ENCODE peak calls at places on chromosome 22, in six cellular contexts. One of them, this sample, is unnamed.

GRCh38 chr22:48488611-48489456 is 1338.8 kb downstream of the BRD1 start:
- DNase-seq in GM12864: no peak
- DNase-seq in activated CD4-positive, alpha-beta T cell treated with anti-CD3 and anti-CD28 coated beads, Interleukin-2, amount 50 U/mL, for 24 hours: no peak
- DNase-seq in activated naive CD8-positive, alpha-beta T cell treated with anti-CD3 and anti-CD28 coated beads for 36 hours: no peak
- DNase-seq in EH: no peak
- DNase-seq in stromal cell of bone marrow: no peak
- DNase-seq in this sample: no peak

GRCh38 chr22:44567846-44568493 is 69.9 kb upstream of the RTL6 start:
- DNase-seq in GM12864: no peak
- DNase-seq in activated CD4-positive, alpha-beta T cell treated with anti-CD3 and anti-CD28 coated beads, Interleukin-2, amount 50 U/mL, for 24 hours: peak; percentile 9
- DNase-seq in activated naive CD8-positive, alpha-beta T cell treated with anti-CD3 and anti-CD28 coated beads for 36 hours: peak; percentile 33
- DNase-seq in EH: peak; percentile 65
- DNase-seq in stromal cell of bone marrow: no peak
- DNase-seq in this sample: no peak

GRCh38 chr22:49885881-49886280 is 32.2 kb downstream of the ZBED4 start:
- DNase-seq in GM12864: no peak
- DNase-seq in activated CD4-positive, alpha-beta T cell treated with anti-CD3 and anti-CD28 coated beads, Interleukin-2, amount 50 U/mL, for 24 hours: no peak
- DNase-seq in activated naive CD8-positive, alpha-beta T cell treated with anti-CD3 and anti-CD28 coated beads for 36 hours: no peak
- DNase-seq in EH: no peak
- DNase-seq in stromal cell of bone marrow: no peak
- DNase-seq in this sample: no peak

GRCh38 chr22:50325444-50326224 is 1.2 kb downstream of the DENND6B start:
- DNase-seq in GM12864: no peak
- DNase-seq in activated CD4-positive, alpha-beta T cell treated with anti-CD3 and anti-CD28 coated beads, Interleukin-2, amount 50 U/mL, for 24 hours: no peak
- DNase-seq in activated naive CD8-positive, alpha-beta T cell treated with anti-CD3 and anti-CD28 coated beads for 36 hours: no peak
- DNase-seq in EH: no peak
- DNase-seq in stromal cell of bone marrow: no peak
- DNase-seq in this sample: no peak

GRCh38 chr22:22720201-22720723 is 75.8 kb downstream of the GGTLC2 start:
- DNase-seq in GM12864: peak; percentile 78
- DNase-seq in activated CD4-positive, alpha-beta T cell treated with anti-CD3 and anti-CD28 coated beads, Interleukin-2, amount 50 U/mL, for 24 hours: no peak
- DNase-seq in activated naive CD8-positive, alpha-beta T cell treated with anti-CD3 and anti-CD28 coated beads for 36 hours: peak; percentile 53
- DNase-seq in EH: peak; percentile 55
- DNase-seq in stromal cell of bone marrow: no peak
- DNase-seq in this sample: no peak

GRCh38 chr22:48823941-48824340 is 1003.7 kb downstream of the BRD1 start:
- DNase-seq in GM12864: no peak
- DNase-seq in activated CD4-positive, alpha-beta T cell treated with anti-CD3 and anti-CD28 coated beads, Interleukin-2, amount 50 U/mL, for 24 hours: no peak
- DNase-seq in activated naive CD8-positive, alpha-beta T cell treated with anti-CD3 and anti-CD28 coated beads for 36 hours: no peak
- DNase-seq in EH: no peak
- DNase-seq in stromal cell of bone marrow: no peak
- DNase-seq in this sample: no peak

GRCh38 chr22:26743149-26743548 is 85.8 kb downstream of the MIAT start:
- DNase-seq in GM12864: no peak
- DNase-seq in activated CD4-positive, alpha-beta T cell treated with anti-CD3 and anti-CD28 coated beads, Interleukin-2, amount 50 U/mL, for 24 hours: no peak
- DNase-seq in activated naive CD8-positive, alpha-beta T cell treated with anti-CD3 and anti-CD28 coated beads for 36 hours: no peak
- DNase-seq in EH: no peak
- DNase-seq in stromal cell of bone marrow: no peak
- DNase-seq in this sample: no peak

GRCh38 chr22:46696225-46696518 is 41.9 kb downstream of the CERK start:
- DNase-seq in GM12864: no peak
- DNase-seq in activated CD4-positive, alpha-beta T cell treated with anti-CD3 and anti-CD28 coated beads, Interleukin-2, amount 50 U/mL, for 24 hours: no peak
- DNase-seq in activated naive CD8-positive, alpha-beta T cell treated with anti-CD3 and anti-CD28 coated beads for 36 hours: no peak
- DNase-seq in EH: no peak
- DNase-seq in stromal cell of bone marrow: no peak
- DNase-seq in this sample: no peak

GRCh38 chr22:34414467-34415440 is 494.5 kb upstream of the LARGE1 start:
- DNase-seq in GM12864: peak; percentile 60
- DNase-seq in activated CD4-positive, alpha-beta T cell treated with anti-CD3 and anti-CD28 coated beads, Interleukin-2, amount 50 U/mL, for 24 hours: no peak
- DNase-seq in activated naive CD8-positive, alpha-beta T cell treated with anti-CD3 and anti-CD28 coated beads for 36 hours: peak; percentile 33
- DNase-seq in EH: peak; percentile 22
- DNase-seq in stromal cell of bone marrow: peak; percentile 6
- DNase-seq in this sample: no peak

GRCh38 chr22:19773470-19774040 is 13.0 kb downstream of the TBX1 start:
- DNase-seq in GM12864: no peak
- DNase-seq in activated CD4-positive, alpha-beta T cell treated with anti-CD3 and anti-CD28 coated beads, Interleukin-2, amount 50 U/mL, for 24 hours: no peak
- DNase-seq in activated naive CD8-positive, alpha-beta T cell treated with anti-CD3 and anti-CD28 coated beads for 36 hours: no peak
- DNase-seq in EH: no peak
- DNase-seq in stromal cell of bone marrow: no peak
- DNase-seq in this sample: no peak

GRCh38 chr22:47629791-47630655 is 867.6 kb downstream of the TBC1D22A start:
- DNase-seq in GM12864: no peak
- DNase-seq in activated CD4-positive, alpha-beta T cell treated with anti-CD3 and anti-CD28 coated beads, Interleukin-2, amount 50 U/mL, for 24 hours: no peak
- DNase-seq in activated naive CD8-positive, alpha-beta T cell treated with anti-CD3 and anti-CD28 coated beads for 36 hours: no peak
- DNase-seq in EH: no peak
- DNase-seq in stromal cell of bone marrow: no peak
- DNase-seq in this sample: no peak

GRCh38 chr22:32725369-32725988 is 76.0 kb upstream of the TIMP3 start:
- DNase-seq in GM12864: no peak
- DNase-seq in activated CD4-positive, alpha-beta T cell treated with anti-CD3 and anti-CD28 coated beads, Interleukin-2, amount 50 U/mL, for 24 hours: no peak
- DNase-seq in activated naive CD8-positive, alpha-beta T cell treated with anti-CD3 and anti-CD28 coated beads for 36 hours: no peak
- DNase-seq in EH: peak; percentile 19
- DNase-seq in stromal cell of bone marrow: no peak
- DNase-seq in this sample: no peak

GRCh38 chr22:37716708-37717107 is 19.9 kb downstream of the TRIOBP start:
- DNase-seq in GM12864: no peak
- DNase-seq in activated CD4-positive, alpha-beta T cell treated with anti-CD3 and anti-CD28 coated beads, Interleukin-2, amount 50 U/mL, for 24 hours: no peak
- DNase-seq in activated naive CD8-positive, alpha-beta T cell treated with anti-CD3 and anti-CD28 coated beads for 36 hours: no peak
- DNase-seq in EH: peak; percentile 44
- DNase-seq in stromal cell of bone marrow: peak; percentile 50
- DNase-seq in this sample: no peak

GRCh38 chr22:49372111-49372529 is 455.6 kb downstream of the BRD1 start:
- DNase-seq in GM12864: no peak
- DNase-seq in activated CD4-positive, alpha-beta T cell treated with anti-CD3 and anti-CD28 coated beads, Interleukin-2, amount 50 U/mL, for 24 hours: no peak
- DNase-seq in activated naive CD8-positive, alpha-beta T cell treated with anti-CD3 and anti-CD28 coated beads for 36 hours: no peak
- DNase-seq in EH: no peak
- DNase-seq in stromal cell of bone marrow: no peak
- DNase-seq in this sample: no peak

GRCh38 chr22:26072611-26073010 is 96.7 kb upstream of the SEZ6L start:
- DNase-seq in GM12864: no peak
- DNase-seq in activated CD4-positive, alpha-beta T cell treated with anti-CD3 and anti-CD28 coated beads, Interleukin-2, amount 50 U/mL, for 24 hours: no peak
- DNase-seq in activated naive CD8-positive, alpha-beta T cell treated with anti-CD3 and anti-CD28 coated beads for 36 hours: no peak
- DNase-seq in EH: no peak
- DNase-seq in stromal cell of bone marrow: no peak
- DNase-seq in this sample: no peak

GRCh38 chr22:45946805-45947600 is 30.0 kb downstream of the WNT7B start:
- DNase-seq in GM12864: no peak
- DNase-seq in activated CD4-positive, alpha-beta T cell treated with anti-CD3 and anti-CD28 coated beads, Interleukin-2, amount 50 U/mL, for 24 hours: no peak
- DNase-seq in activated naive CD8-positive, alpha-beta T cell treated with anti-CD3 and anti-CD28 coated beads for 36 hours: no peak
- DNase-seq in EH: no peak
- DNase-seq in stromal cell of bone marrow: no peak
- DNase-seq in this sample: no peak

GRCh38 chr22:25722223-25723015 is 19.6 kb upstream of the MYO18B start:
- DNase-seq in GM12864: no peak
- DNase-seq in activated CD4-positive, alpha-beta T cell treated with anti-CD3 and anti-CD28 coated beads, Interleukin-2, amount 50 U/mL, for 24 hours: no peak
- DNase-seq in activated naive CD8-positive, alpha-beta T cell treated with anti-CD3 and anti-CD28 coated beads for 36 hours: no peak
- DNase-seq in EH: peak; percentile 3
- DNase-seq in stromal cell of bone marrow: no peak
- DNase-seq in this sample: no peak

GRCh38 chr22:26476705-26477340 is 6.8 kb downstream of the HPS4 start:
- DNase-seq in GM12864: no peak
- DNase-seq in activated CD4-positive, alpha-beta T cell treated with anti-CD3 and anti-CD28 coated beads, Interleukin-2, amount 50 U/mL, for 24 hours: no peak
- DNase-seq in activated naive CD8-positive, alpha-beta T cell treated with anti-CD3 and anti-CD28 coated beads for 36 hours: no peak
- DNase-seq in EH: peak; percentile 71
- DNase-seq in stromal cell of bone marrow: no peak
- DNase-seq in this sample: no peak

GRCh38 chr22:45335021-45335818 is 25.5 kb downstream of the FAM118A start:
- DNase-seq in GM12864: no peak
- DNase-seq in activated CD4-positive, alpha-beta T cell treated with anti-CD3 and anti-CD28 coated beads, Interleukin-2, amount 50 U/mL, for 24 hours: no peak
- DNase-seq in activated naive CD8-positive, alpha-beta T cell treated with anti-CD3 and anti-CD28 coated beads for 36 hours: no peak
- DNase-seq in EH: peak; percentile 13
- DNase-seq in stromal cell of bone marrow: no peak
- DNase-seq in this sample: no peak

GRCh38 chr22:24727218-24727851 is 47.2 kb downstream of the PIWIL3 start:
- DNase-seq in GM12864: no peak
- DNase-seq in activated CD4-positive, alpha-beta T cell treated with anti-CD3 and anti-CD28 coated beads, Interleukin-2, amount 50 U/mL, for 24 hours: no peak
- DNase-seq in activated naive CD8-positive, alpha-beta T cell treated with anti-CD3 and anti-CD28 coated beads for 36 hours: no peak
- DNase-seq in EH: peak; percentile 85
- DNase-seq in stromal cell of bone marrow: peak; percentile 72
- DNase-seq in this sample: peak; percentile 65

GRCh38 chr22:46536559-46537220 is 730 bp downstream of the CELSR1 start:
- DNase-seq in GM12864: no peak
- DNase-seq in activated CD4-positive, alpha-beta T cell treated with anti-CD3 and anti-CD28 coated beads, Interleukin-2, amount 50 U/mL, for 24 hours: no peak
- DNase-seq in activated naive CD8-positive, alpha-beta T cell treated with anti-CD3 and anti-CD28 coated beads for 36 hours: peak; percentile 26
- DNase-seq in EH: no peak
- DNase-seq in stromal cell of bone marrow: no peak
- DNase-seq in this sample: no peak

GRCh38 chr22:23684561-23685031 is 6.2 kb upstream of the RGL4 start:
- DNase-seq in GM12864: no peak
- DNase-seq in activated CD4-positive, alpha-beta T cell treated with anti-CD3 and anti-CD28 coated beads, Interleukin-2, amount 50 U/mL, for 24 hours: no peak
- DNase-seq in activated naive CD8-positive, alpha-beta T cell treated with anti-CD3 and anti-CD28 coated beads for 36 hours: no peak
- DNase-seq in EH: no peak
- DNase-seq in stromal cell of bone marrow: peak; percentile 5
- DNase-seq in this sample: no peak

GRCh38 chr22:26534874-26535470 is 22.7 kb upstream of the TFIP11 start:
- DNase-seq in GM12864: peak; percentile 26
- DNase-seq in activated CD4-positive, alpha-beta T cell treated with anti-CD3 and anti-CD28 coated beads, Interleukin-2, amount 50 U/mL, for 24 hours: no peak
- DNase-seq in activated naive CD8-positive, alpha-beta T cell treated with anti-CD3 and anti-CD28 coated beads for 36 hours: no peak
- DNase-seq in EH: no peak
- DNase-seq in stromal cell of bone marrow: no peak
- DNase-seq in this sample: no peak

GRCh38 chr22:49213731-49214352 is 613.8 kb downstream of the BRD1 start:
- DNase-seq in GM12864: no peak
- DNase-seq in activated CD4-positive, alpha-beta T cell treated with anti-CD3 and anti-CD28 coated beads, Interleukin-2, amount 50 U/mL, for 24 hours: no peak
- DNase-seq in activated naive CD8-positive, alpha-beta T cell treated with anti-CD3 and anti-CD28 coated beads for 36 hours: no peak
- DNase-seq in EH: no peak
- DNase-seq in stromal cell of bone marrow: no peak
- DNase-seq in this sample: no peak

GRCh38 chr22:22458387-22458786 is 50.2 kb downstream of the ZNF280B start:
- DNase-seq in GM12864: no peak
- DNase-seq in activated CD4-positive, alpha-beta T cell treated with anti-CD3 and anti-CD28 coated beads, Interleukin-2, amount 50 U/mL, for 24 hours: no peak
- DNase-seq in activated naive CD8-positive, alpha-beta T cell treated with anti-CD3 and anti-CD28 coated beads for 36 hours: no peak
- DNase-seq in EH: no peak
- DNase-seq in stromal cell of bone marrow: no peak
- DNase-seq in this sample: no peak

GRCh38 chr22:43878079-43878795 is 13.6 kb downstream of the PNPLA5 start:
- DNase-seq in GM12864: no peak
- DNase-seq in activated CD4-positive, alpha-beta T cell treated with anti-CD3 and anti-CD28 coated beads, Interleukin-2, amount 50 U/mL, for 24 hours: no peak
- DNase-seq in activated naive CD8-positive, alpha-beta T cell treated with anti-CD3 and anti-CD28 coated beads for 36 hours: no peak
- DNase-seq in EH: no peak
- DNase-seq in stromal cell of bone marrow: no peak
- DNase-seq in this sample: no peak

GRCh38 chr22:20247010-20247505 is 21.1 kb downstream of the RTN4R start:
- DNase-seq in GM12864: no peak
- DNase-seq in activated CD4-positive, alpha-beta T cell treated with anti-CD3 and anti-CD28 coated beads, Interleukin-2, amount 50 U/mL, for 24 hours: no peak
- DNase-seq in activated naive CD8-positive, alpha-beta T cell treated with anti-CD3 and anti-CD28 coated beads for 36 hours: no peak
- DNase-seq in EH: peak; percentile 63
- DNase-seq in stromal cell of bone marrow: peak; percentile 22
- DNase-seq in this sample: no peak

GRCh38 chr22:36243996-36244395 is 4.7 kb upstream of the APOL2 start:
- DNase-seq in GM12864: no peak
- DNase-seq in activated CD4-positive, alpha-beta T cell treated with anti-CD3 and anti-CD28 coated beads, Interleukin-2, amount 50 U/mL, for 24 hours: no peak
- DNase-seq in activated naive CD8-positive, alpha-beta T cell treated with anti-CD3 and anti-CD28 coated beads for 36 hours: no peak
- DNase-seq in EH: no peak
- DNase-seq in stromal cell of bone marrow: no peak
- DNase-seq in this sample: no peak

GRCh38 chr22:46065733-46066454 is 84.4 kb upstream of the PPARA start:
- DNase-seq in GM12864: no peak
- DNase-seq in activated CD4-positive, alpha-beta T cell treated with anti-CD3 and anti-CD28 coated beads, Interleukin-2, amount 50 U/mL, for 24 hours: no peak
- DNase-seq in activated naive CD8-positive, alpha-beta T cell treated with anti-CD3 and anti-CD28 coated beads for 36 hours: no peak
- DNase-seq in EH: peak; percentile 14
- DNase-seq in stromal cell of bone marrow: no peak
- DNase-seq in this sample: no peak

GRCh38 chr22:32308934-32309333 is 48.7 kb upstream of the RFPL3 start:
- DNase-seq in GM12864: no peak
- DNase-seq in activated CD4-positive, alpha-beta T cell treated with anti-CD3 and anti-CD28 coated beads, Interleukin-2, amount 50 U/mL, for 24 hours: no peak
- DNase-seq in activated naive CD8-positive, alpha-beta T cell treated with anti-CD3 and anti-CD28 coated beads for 36 hours: no peak
- DNase-seq in EH: no peak
- DNase-seq in stromal cell of bone marrow: no peak
- DNase-seq in this sample: no peak

GRCh38 chr22:35893698-35894097 is 134.9 kb downstream of the RBFOX2 start:
- DNase-seq in GM12864: no peak
- DNase-seq in activated CD4-positive, alpha-beta T cell treated with anti-CD3 and anti-CD28 coated beads, Interleukin-2, amount 50 U/mL, for 24 hours: no peak
- DNase-seq in activated naive CD8-positive, alpha-beta T cell treated with anti-CD3 and anti-CD28 coated beads for 36 hours: no peak
- DNase-seq in EH: no peak
- DNase-seq in stromal cell of bone marrow: no peak
- DNase-seq in this sample: no peak

GRCh38 chr22:24706050-24706449 is 68.5 kb downstream of the PIWIL3 start:
- DNase-seq in GM12864: no peak
- DNase-seq in activated CD4-positive, alpha-beta T cell treated with anti-CD3 and anti-CD28 coated beads, Interleukin-2, amount 50 U/mL, for 24 hours: no peak
- DNase-seq in activated naive CD8-positive, alpha-beta T cell treated with anti-CD3 and anti-CD28 coated beads for 36 hours: no peak
- DNase-seq in EH: no peak
- DNase-seq in stromal cell of bone marrow: no peak
- DNase-seq in this sample: no peak

GRCh38 chr22:21055880-21056319 is 10.2 kb downstream of the LRRC74B start:
- DNase-seq in GM12864: no peak
- DNase-seq in activated CD4-positive, alpha-beta T cell treated with anti-CD3 and anti-CD28 coated beads, Interleukin-2, amount 50 U/mL, for 24 hours: no peak
- DNase-seq in activated naive CD8-positive, alpha-beta T cell treated with anti-CD3 and anti-CD28 coated beads for 36 hours: no peak
- DNase-seq in EH: peak; percentile 19
- DNase-seq in stromal cell of bone marrow: no peak
- DNase-seq in this sample: no peak

GRCh38 chr22:20111689-20112622 is 3.9 kb upstream of the RANBP1 start:
- DNase-seq in GM12864: no peak
- DNase-seq in activated CD4-positive, alpha-beta T cell treated with anti-CD3 and anti-CD28 coated beads, Interleukin-2, amount 50 U/mL, for 24 hours: no peak
- DNase-seq in activated naive CD8-positive, alpha-beta T cell treated with anti-CD3 and anti-CD28 coated beads for 36 hours: no peak
- DNase-seq in EH: no peak
- DNase-seq in stromal cell of bone marrow: no peak
- DNase-seq in this sample: no peak

GRCh38 chr22:24333301-24333700 is 62.7 kb downstream of the SPECC1L start:
- DNase-seq in GM12864: no peak
- DNase-seq in activated CD4-positive, alpha-beta T cell treated with anti-CD3 and anti-CD28 coated beads, Interleukin-2, amount 50 U/mL, for 24 hours: no peak
- DNase-seq in activated naive CD8-positive, alpha-beta T cell treated with anti-CD3 and anti-CD28 coated beads for 36 hours: no peak
- DNase-seq in EH: peak; percentile 86
- DNase-seq in stromal cell of bone marrow: peak; percentile 74
- DNase-seq in this sample: no peak

GRCh38 chr22:44147821-44148574 is 32.7 kb upstream of the PARVG start:
- DNase-seq in GM12864: no peak
- DNase-seq in activated CD4-positive, alpha-beta T cell treated with anti-CD3 and anti-CD28 coated beads, Interleukin-2, amount 50 U/mL, for 24 hours: no peak
- DNase-seq in activated naive CD8-positive, alpha-beta T cell treated with anti-CD3 and anti-CD28 coated beads for 36 hours: no peak
- DNase-seq in EH: peak; percentile 62
- DNase-seq in stromal cell of bone marrow: no peak
- DNase-seq in this sample: no peak

GRCh38 chr22:31488346-31488883 is 1.2 kb downstream of the EIF4ENIF1 start:
- DNase-seq in GM12864: no peak
- DNase-seq in activated CD4-positive, alpha-beta T cell treated with anti-CD3 and anti-CD28 coated beads, Interleukin-2, amount 50 U/mL, for 24 hours: no peak
- DNase-seq in activated naive CD8-positive, alpha-beta T cell treated with anti-CD3 and anti-CD28 coated beads for 36 hours: no peak
- DNase-seq in EH: no peak
- DNase-seq in stromal cell of bone marrow: no peak
- DNase-seq in this sample: no peak

GRCh38 chr22:23204541-23205157 is 24.3 kb downstream of the BCR start:
- DNase-seq in GM12864: no peak
- DNase-seq in activated CD4-positive, alpha-beta T cell treated with anti-CD3 and anti-CD28 coated beads, Interleukin-2, amount 50 U/mL, for 24 hours: no peak
- DNase-seq in activated naive CD8-positive, alpha-beta T cell treated with anti-CD3 and anti-CD28 coated beads for 36 hours: no peak
- DNase-seq in EH: no peak
- DNase-seq in stromal cell of bone marrow: no peak
- DNase-seq in this sample: no peak

GRCh38 chr22:44883011-44883421 is 126.8 kb downstream of the PHF21B start:
- DNase-seq in GM12864: no peak
- DNase-seq in activated CD4-positive, alpha-beta T cell treated with anti-CD3 and anti-CD28 coated beads, Interleukin-2, amount 50 U/mL, for 24 hours: no peak
- DNase-seq in activated naive CD8-positive, alpha-beta T cell treated with anti-CD3 and anti-CD28 coated beads for 36 hours: no peak
- DNase-seq in EH: no peak
- DNase-seq in stromal cell of bone marrow: no peak
- DNase-seq in this sample: no peak